ENCODE peak calls at places on chromosomes 5 and 9, in eight cellular contexts. M is upper lobe of right lung; H is anterior cingulate cortex; X is iPS-NIHi11; N is activated CD8-positive, alpha-beta memory T cell treated with anti-CD3 and anti-CD28 coated beads for 1 hour; A is stromal cell of bone marrow; C is activated CD4-positive, alpha-beta T cell treated with anti-CD3 and anti-CD28 coated beads for 4 hours; L is right lobe of liver. F is an unnamed sample.

GRCh38 chr9:37820142-37820541 is 19.5 kb downstream of the DCAF10 start:
- DNase-seq in H (no peak), C (no peak), N (no peak), M (no peak), X (no peak), L (no peak), A (no peak), F (no peak)

GRCh38 chr9:116381350-116381749 is 227.8 kb downstream of the PAPPA start:
- DNase-seq in C (no peak), A (no peak), M (no peak), L (no peak), H (no peak), N (no peak), X (no peak), F (no peak)

GRCh38 chr9:124399999-124400940 is 15.0 kb downstream of the PSMB7 start:
- DNase-seq in H (no peak), A (no peak), N (no peak), M (no peak), C (no peak), L (no peak), X (no peak), F (no peak)

GRCh38 chr9:107226431-107226830 is 56.6 kb upstream of the RAD23B start:
- DNase-seq in H (no peak), N (no peak), X (no peak), C (no peak), L (no peak), A (no peak), M (no peak), F (no peak)

GRCh38 chr5:121968910-121969607 is 7.3 kb downstream of the SRFBP1 start:
- DNase-seq in C (no peak), H (no peak), X (no peak), M (no peak), N (no peak), A (peak; percentile 99), L (no peak), F (no peak)

GRCh38 chr9:107639426-107639825 is 149.9 kb upstream of the KLF4 start:
- DNase-seq in C (no peak), X (no peak), L (no peak), H (no peak), N (no peak), M (no peak), A (no peak), F (no peak)

GRCh38 chr9:126343271-126343700 is 16.7 kb downstream of the MVB12B start:
- DNase-seq in X (no peak), M (no peak), H (no peak), A (no peak), C (no peak), N (no peak), L (no peak), F (no peak)

GRCh38 chr9:90970603-90971002 is 169.0 kb downstream of the SYK start:
- DNase-seq in L (no peak), H (no peak), N (no peak), A (no peak), C (no peak), M (no peak), X (no peak), F (no peak)

GRCh38 chr5:172280937-172281336 is 2.6 kb downstream of the UBTD2 start:
- DNase-seq in N (no peak), X (no peak), C (no peak), A (peak; percentile 43), M (no peak), L (no peak), H (no peak), F (no peak)

GRCh38 chr9:14427419-14427818 is 113.5 kb upstream of the NFIB start:
- DNase-seq in N (no peak), M (no peak), C (no peak), A (no peak), H (no peak), L (no peak), X (no peak), F (no peak)

GRCh38 chr9:114288233-114289051 is 34.5 kb upstream of the ORM1 start:
- DNase-seq in C (no peak), M (peak; percentile 55), A (no peak), L (peak; percentile 50), X (peak; percentile 48), H (no peak), N (no peak), F (no peak)

GRCh38 chr9:36263662-36264061 is 5.4 kb upstream of the GNE start:
- DNase-seq in A (no peak), M (no peak), L (no peak), N (no peak), C (no peak), X (no peak), H (peak; percentile 3), F (no peak)

GRCh38 chr5:142432961-142433360 is 108.1 kb upstream of the SPRY4 start:
- DNase-seq in H (no peak), C (peak; percentile 36), M (no peak), X (peak; percentile 44), A (no peak), N (no peak), L (no peak), F (no peak)

GRCh38 chr5:3602713-3603502 is 7.3 kb downstream of the IRX1 start:
- DNase-seq in A (no peak), L (no peak), H (no peak), C (no peak), M (peak; percentile 80), X (peak; percentile 57), N (no peak), F (no peak)

GRCh38 chr5:151648988-151649387 is 37.7 kb downstream of the SPARC start:
- DNase-seq in L (no peak), N (no peak), M (no peak), H (no peak), X (no peak), A (no peak), C (no peak), F (no peak)

GRCh38 chr9:95316794-95317118 is 753 bp downstream of the FANCC start:
- DNase-seq in H (no peak), A (no peak), N (no peak), M (peak; percentile 87), C (no peak), X (peak; percentile 90), L (peak; percentile 85), F (no peak)

GRCh38 chr5:158660726-158661125 is 439.0 kb downstream of the EBF1 start:
- DNase-seq in A (no peak), L (no peak), H (no peak), N (no peak), C (no peak), X (no peak), M (no peak), F (no peak)

GRCh38 chr9:15524845-15525455 is 14.2 kb upstream of the PSIP1 start:
- DNase-seq in L (no peak), N (no peak), M (no peak), C (no peak), A (no peak), H (no peak), X (no peak), F (no peak)

GRCh38 chr5:174317261-174317894 is 271.9 kb downstream of the NSG2 start:
- DNase-seq in X (peak; percentile 77), L (no peak), N (no peak), C (no peak), H (peak; percentile 41), M (peak; percentile 59), A (no peak), F (no peak)

GRCh38 chr9:122005597-122005996 is 87.5 kb downstream of the TTLL11 start:
- DNase-seq in L (no peak), A (no peak), M (no peak), H (no peak), C (no peak), X (peak; percentile 51), N (no peak), F (no peak)

GRCh38 chr5:127228540-127229184 is 61.9 kb upstream of the MEGF10 start:
- DNase-seq in X (peak; percentile 34), A (no peak), M (no peak), L (no peak), H (no peak), C (no peak), N (no peak), F (no peak)

F was measured in esophagus squamous epithelium.